ENCODE peak calls at places on chromosomes 4 and X, in ten cellular contexts. V is GM23248; B is activated CD8-positive, alpha-beta memory T cell treated with anti-CD3 and anti-CD28 coated beads for 48 hours; J is vagina; N is lower leg skin; U is nephron progenitor cell; D is RPMI8226; I is glutamatergic neuron; A is NCI-H510A treated with DMSO at 0.1 percent for 48 hours; O is HEK293T. G is an unnamed sample.

GRCh38 chr4:150518559-150518958 is 63.4 kb upstream of the MAB21L2 start:
- DNase-seq in D (no peak), A (no peak), N (no peak), B (no peak), V (peak), J (no peak), I (no peak), O (no peak), U (no peak), G (no peak)

GRCh38 chrX:55056820-55057690 is 17.8 kb upstream of the PAGE2B start:
- DNase-seq in D (no peak), U (no peak), J (no peak), B (no peak), V (peak), N (no peak), A (no peak), O (no peak), I (no peak), G (no peak)

GRCh38 chr4:38526412-38526811 is 137.6 kb upstream of the KLF3 start:
- DNase-seq in J (no peak), B (no peak), O (no peak), V (no peak), A (no peak), I (no peak), D (no peak), U (no peak), N (no peak), G (no peak)

GRCh38 chr4:22500128-22500611 is 15.7 kb downstream of the ADGRA3 start:
- DNase-seq in O (no peak), N (no peak), J (no peak), I (no peak), A (peak), U (no peak), D (no peak), V (no peak), B (no peak), G (peak)

GRCh38 chr4:158814636-158815035 is 45.8 kb downstream of the FNIP2 start:
- DNase-seq in B (no peak), D (no peak), J (no peak), U (no peak), N (no peak), A (no peak), I (no peak), O (no peak), V (peak), G (no peak)

GRCh38 chr4:70816894-70817293 is 22.8 kb downstream of the GRSF1 start:
- DNase-seq in D (no peak), V (no peak), B (no peak), J (no peak), O (no peak), N (no peak), U (no peak), I (no peak), A (no peak), G (no peak)

GRCh38 chr4:78545275-78546246 is 6.0 kb upstream of the ANXA3 start:
- DNase-seq in J (no peak), U (no peak), I (no peak), B (no peak), N (no peak), O (no peak), A (no peak), D (no peak), V (peak), G (no peak)

GRCh38 chrX:22969416-22969815 is 30.3 kb upstream of the DDX53 start:
- DNase-seq in I (no peak), V (no peak), J (no peak), O (no peak), A (no peak), N (no peak), U (no peak), D (no peak), B (no peak), G (no peak)

GRCh38 chrX:68792083-68792482 is 36.7 kb upstream of the EFNB1 start:
- DNase-seq in J (no peak), I (no peak), U (no peak), N (no peak), A (no peak), O (no peak), D (no peak), B (no peak), V (no peak), G (no peak)

GRCh38 chr4:8591114-8591513 is 1.5 kb upstream of the CPZ start:
- DNase-seq in J (no peak), A (no peak), B (no peak), O (no peak), U (no peak), D (no peak), I (peak), N (no peak), V (no peak), G (no peak)

GRCh38 chrX:47321386-47321785 is 49.0 kb upstream of the ZNF157 start:
- DNase-seq in D (no peak), U (peak), B (no peak), I (peak), A (no peak), N (peak), J (no peak), V (peak), O (no peak), G (no peak)

GRCh38 chr4:123325241-123325681 is 71.3 kb upstream of the SPRY1 start:
- DNase-seq in N (no peak), A (no peak), J (no peak), D (peak), U (no peak), I (no peak), V (no peak), O (no peak), B (no peak), G (no peak)

GRCh38 chr4:188214861-188215260 is 75.6 kb downstream of the TRIML1 start:
- DNase-seq in O (no peak), A (no peak), V (no peak), I (no peak), N (no peak), U (no peak), D (no peak), J (no peak), B (no peak), G (no peak)

GRCh38 chrX:13151806-13152510 is 107.5 kb upstream of the FAM9C start:
- DNase-seq in U (no peak), I (no peak), V (peak), B (no peak), N (no peak), D (no peak), A (no peak), O (no peak), J (no peak), G (no peak)

GRCh38 chr4:152590179-152591031 is 54.5 kb upstream of the FBXW7 start:
- DNase-seq in D (peak), A (peak), J (no peak), I (no peak), B (no peak), V (peak), N (peak), O (peak), U (no peak), G (peak)

GRCh38 chr4:17561195-17561909 is 15.6 kb upstream of the LAP3 start:
- DNase-seq in V (peak), U (no peak), O (no peak), B (no peak), I (no peak), N (peak), A (no peak), J (no peak), D (no peak), G (no peak)

GRCh38 chr4:101000496-101000895 is 346.8 kb downstream of the PPP3CA start:
- DNase-seq in I (no peak), V (no peak), J (no peak), O (no peak), D (no peak), A (no peak), B (no peak), N (no peak), U (no peak), G (no peak)

GRCh38 chr4:184860018-184860530 is 34.3 kb upstream of the ACSL1 start:
- DNase-seq in J (no peak), D (no peak), N (no peak), O (no peak), B (no peak), U (no peak), A (no peak), V (no peak), I (no peak), G (no peak)

GRCh38 chrX:129653985-129654651 is 638 bp downstream of the APLN start:
- DNase-seq in J (peak), V (peak), O (peak), N (peak), A (peak), I (no peak), D (peak), U (peak), B (no peak), G (no peak)

GRCh38 chr4:108359130-108359709 is 190.5 kb upstream of the LEF1 start:
- DNase-seq in V (no peak), D (no peak), B (no peak), I (no peak), O (no peak), U (no peak), N (no peak), J (no peak), A (no peak), G (no peak)

GRCh38 chr4:183264614-183265013 is 55.5 kb downstream of the CLDN22 start:
- DNase-seq in D (no peak), U (no peak), J (no peak), O (no peak), V (peak), B (no peak), N (no peak), I (no peak), A (no peak), G (no peak)

GRCh38 chr4:52250124-52250523 is 199.0 kb downstream of the SPATA18 start:
- DNase-seq in J (no peak), U (no peak), N (no peak), D (no peak), A (no peak), B (no peak), I (peak), O (no peak), V (peak), G (no peak)

GRCh38 chr4:138049350-138049749 is 192.8 kb downstream of the SLC7A11 start:
- DNase-seq in D (no peak), N (no peak), V (no peak), B (no peak), I (no peak), J (no peak), U (no peak), O (no peak), A (peak), G (no peak)

GRCh38 chrX:44903107-44903506 is 30.1 kb downstream of the KDM6A start:
- DNase-seq in V (peak), N (no peak), U (no peak), I (no peak), D (peak), J (no peak), A (no peak), O (no peak), B (no peak), G (no peak)

GRCh38 chrX:119041175-119041574 is 31.6 kb upstream of the CT47C1 start:
- DNase-seq in A (no peak), D (no peak), O (no peak), U (no peak), B (no peak), J (no peak), V (peak), I (no peak), N (no peak), G (peak)

GRCh38 chrX:15382809-15383208 is 1.4 kb downstream of the VEGFD start:
- DNase-seq in B (no peak), J (no peak), A (no peak), U (no peak), V (no peak), D (no peak), I (peak), N (no peak), O (no peak), G (no peak)

GRCh38 chr4:7328913-7329638 is 105.7 kb downstream of the PSAPL1 start:
- DNase-seq in N (no peak), I (no peak), U (no peak), A (no peak), O (no peak), V (peak), B (no peak), J (no peak), D (no peak), G (peak)

GRCh38 chr4:120819816-120820437 is 102.6 kb downstream of the PRDM5 start:
- DNase-seq in O (no peak), U (no peak), J (no peak), V (no peak), B (no peak), D (no peak), I (no peak), N (no peak), A (no peak), G (no peak)

GRCh38 chr4:182320580-182320979 is 77.4 kb downstream of the TENM3 start:
- DNase-seq in U (no peak), B (no peak), J (no peak), O (no peak), V (no peak), I (no peak), N (no peak), D (no peak), A (no peak), G (no peak)

GRCh38 chrX:46782034-46782433 is 23.1 kb upstream of the SLC9A7 start:
- DNase-seq in A (no peak), O (no peak), D (no peak), I (no peak), J (no peak), U (no peak), N (peak), V (no peak), B (no peak), G (no peak)

GRCh38 chr4:42018451-42018850 is 28.1 kb downstream of the SLC30A9 start:
- DNase-seq in V (no peak), A (no peak), N (no peak), J (no peak), D (no peak), I (no peak), U (no peak), O (no peak), B (no peak), G (no peak)

GRCh38 chr4:147683172-147683571 is 791 bp downstream of the PRMT9 start:
- DNase-seq in V (peak), J (no peak), N (no peak), I (no peak), D (peak), U (peak), A (peak), O (peak), B (no peak), G (no peak)

GRCh38 chr4:128980816-128981326 is 112.5 kb downstream of the SCLT1 start:
- DNase-seq in I (no peak), O (no peak), J (no peak), V (no peak), B (no peak), U (no peak), A (peak), N (no peak), D (no peak), G (no peak)

GRCh38 chrX:884091-884490 is 253.5 kb downstream of the SHOX start:
- DNase-seq in B (no peak), I (no peak), O (no peak), D (no peak), U (no peak), J (no peak), N (no peak), V (no peak), A (no peak), G (no peak)

GRCh38 chr4:12689457-12689856 is 794.7 kb downstream of the RAB28 start:
- DNase-seq in J (no peak), D (no peak), N (no peak), A (no peak), I (no peak), U (no peak), B (no peak), O (no peak), V (peak), G (no peak)

G was measured in breast epithelium.